ENCODE peak calls at places on chromosomes 11 and 22, in five cellular contexts. One of them, this sample, is unnamed.
A peak's percentile ranks its signal among the peaks of the same experiment; 100 is the strongest.

GRCh38 chr11:109401532-109401931 is 20.5 kb upstream of the C11orf87 start:
- DNase-seq in DMS153: no peak
- DNase-seq in cardiac septum: no peak
- DNase-seq in stimulated activated CD8-positive, alpha-beta memory T cell treated with anti-CD3 and anti-CD28 coated beads, Interleukin-7, amount 100 ng/mL, for 1 hour: no peak
- DNase-seq in heart left ventricle: no peak
- DNase-seq in this sample: no peak

GRCh38 chr11:116145187-116145865 is 627.5 kb downstream of the BUD13 start:
- DNase-seq in stimulated activated CD8-positive, alpha-beta memory T cell treated with anti-CD3 and anti-CD28 coated beads, Interleukin-7, amount 100 ng/mL, for 1 hour: no peak
- DNase-seq in cardiac septum: no peak
- DNase-seq in DMS153: no peak
- DNase-seq in heart left ventricle: no peak
- DNase-seq in this sample: no peak

GRCh38 chr11:134469627-134470026 is 57.6 kb upstream of the B3GAT1 start:
- DNase-seq in stimulated activated CD8-positive, alpha-beta memory T cell treated with anti-CD3 and anti-CD28 coated beads, Interleukin-7, amount 100 ng/mL, for 1 hour: no peak
- DNase-seq in heart left ventricle: no peak
- DNase-seq in DMS153: peak; percentile 12
- DNase-seq in cardiac septum: no peak
- DNase-seq in this sample: no peak

GRCh38 chr11:2976289-2977063 is 15.7 kb downstream of the NAP1L4 start:
- DNase-seq in cardiac septum: no peak
- DNase-seq in stimulated activated CD8-positive, alpha-beta memory T cell treated with anti-CD3 and anti-CD28 coated beads, Interleukin-7, amount 100 ng/mL, for 1 hour: no peak
- DNase-seq in DMS153: no peak
- DNase-seq in heart left ventricle: no peak
- DNase-seq in this sample: no peak

GRCh38 chr22:19942071-19942885 is 660 bp upstream of the TXNRD2 start:
- DNase-seq in stimulated activated CD8-positive, alpha-beta memory T cell treated with anti-CD3 and anti-CD28 coated beads, Interleukin-7, amount 100 ng/mL, for 1 hour: no peak
- DNase-seq in heart left ventricle: peak; percentile 40
- DNase-seq in cardiac septum: no peak
- DNase-seq in DMS153: no peak
- DNase-seq in this sample: peak; percentile 52

GRCh38 chr11:126544311-126545056 is 189.0 kb downstream of the ST3GAL4 start:
- DNase-seq in DMS153: peak; percentile 80
- DNase-seq in cardiac septum: no peak
- DNase-seq in stimulated activated CD8-positive, alpha-beta memory T cell treated with anti-CD3 and anti-CD28 coated beads, Interleukin-7, amount 100 ng/mL, for 1 hour: no peak
- DNase-seq in heart left ventricle: no peak
- DNase-seq in this sample: peak; percentile 39

GRCh38 chr11:28701760-28702449 is 593.7 kb downstream of the METTL15 start:
- DNase-seq in stimulated activated CD8-positive, alpha-beta memory T cell treated with anti-CD3 and anti-CD28 coated beads, Interleukin-7, amount 100 ng/mL, for 1 hour: no peak
- DNase-seq in DMS153: no peak
- DNase-seq in cardiac septum: no peak
- DNase-seq in heart left ventricle: no peak
- DNase-seq in this sample: peak; percentile 77

GRCh38 chr11:82557274-82557673 is 176.4 kb downstream of the FAM181B start:
- DNase-seq in DMS153: peak; percentile 37
- DNase-seq in cardiac septum: no peak
- DNase-seq in stimulated activated CD8-positive, alpha-beta memory T cell treated with anti-CD3 and anti-CD28 coated beads, Interleukin-7, amount 100 ng/mL, for 1 hour: no peak
- DNase-seq in heart left ventricle: peak; percentile 54
- DNase-seq in this sample: no peak

GRCh38 chr11:12143461-12144258 is 33.3 kb downstream of the MICAL2 start:
- DNase-seq in heart left ventricle: no peak
- DNase-seq in DMS153: no peak
- DNase-seq in cardiac septum: no peak
- DNase-seq in stimulated activated CD8-positive, alpha-beta memory T cell treated with anti-CD3 and anti-CD28 coated beads, Interleukin-7, amount 100 ng/mL, for 1 hour: no peak
- DNase-seq in this sample: no peak

GRCh38 chr11:115652094-115652493 is 147.9 kb upstream of the CADM1 start:
- DNase-seq in DMS153: no peak
- DNase-seq in heart left ventricle: no peak
- DNase-seq in stimulated activated CD8-positive, alpha-beta memory T cell treated with anti-CD3 and anti-CD28 coated beads, Interleukin-7, amount 100 ng/mL, for 1 hour: no peak
- DNase-seq in cardiac septum: no peak
- DNase-seq in this sample: no peak

GRCh38 chr22:24424901-24425775 is 2.3 kb upstream of the ADORA2A start:
- DNase-seq in DMS153: no peak
- DNase-seq in cardiac septum: no peak
- DNase-seq in heart left ventricle: no peak
- DNase-seq in stimulated activated CD8-positive, alpha-beta memory T cell treated with anti-CD3 and anti-CD28 coated beads, Interleukin-7, amount 100 ng/mL, for 1 hour: no peak
- DNase-seq in this sample: no peak

GRCh38 chr11:27717801-27718229 is 17.6 kb upstream of the BDNF start:
- DNase-seq in heart left ventricle: no peak
- DNase-seq in stimulated activated CD8-positive, alpha-beta memory T cell treated with anti-CD3 and anti-CD28 coated beads, Interleukin-7, amount 100 ng/mL, for 1 hour: no peak
- DNase-seq in cardiac septum: no peak
- DNase-seq in DMS153: no peak
- DNase-seq in this sample: no peak

GRCh38 chr11:69445131-69445470 is 36.4 kb upstream of the LINC01488 start:
- DNase-seq in cardiac septum: no peak
- DNase-seq in heart left ventricle: peak; percentile 50
- DNase-seq in stimulated activated CD8-positive, alpha-beta memory T cell treated with anti-CD3 and anti-CD28 coated beads, Interleukin-7, amount 100 ng/mL, for 1 hour: no peak
- DNase-seq in DMS153: no peak
- DNase-seq in this sample: no peak

GRCh38 chr11:74860743-74861142 is 88.1 kb downstream of the XRRA1 start:
- DNase-seq in cardiac septum: no peak
- DNase-seq in DMS153: no peak
- DNase-seq in stimulated activated CD8-positive, alpha-beta memory T cell treated with anti-CD3 and anti-CD28 coated beads, Interleukin-7, amount 100 ng/mL, for 1 hour: no peak
- DNase-seq in heart left ventricle: no peak
- DNase-seq in this sample: no peak

GRCh38 chr22:23008887-23009286 is 61.4 kb upstream of the GNAZ start:
- DNase-seq in stimulated activated CD8-positive, alpha-beta memory T cell treated with anti-CD3 and anti-CD28 coated beads, Interleukin-7, amount 100 ng/mL, for 1 hour: no peak
- DNase-seq in heart left ventricle: no peak
- DNase-seq in DMS153: no peak
- DNase-seq in cardiac septum: no peak
- DNase-seq in this sample: no peak

GRCh38 chr11:63802637-63803414 is 10.4 kb upstream of the SPINDOC start:
- DNase-seq in DMS153: no peak
- DNase-seq in cardiac septum: no peak
- DNase-seq in heart left ventricle: no peak
- DNase-seq in stimulated activated CD8-positive, alpha-beta memory T cell treated with anti-CD3 and anti-CD28 coated beads, Interleukin-7, amount 100 ng/mL, for 1 hour: no peak
- DNase-seq in this sample: peak; percentile 83

GRCh38 chr11:443542-444199 is 1.9 kb upstream of the ANO9 start:
- DNase-seq in DMS153: peak; percentile 83
- DNase-seq in heart left ventricle: peak; percentile 9
- DNase-seq in cardiac septum: no peak
- DNase-seq in stimulated activated CD8-positive, alpha-beta memory T cell treated with anti-CD3 and anti-CD28 coated beads, Interleukin-7, amount 100 ng/mL, for 1 hour: no peak
- DNase-seq in this sample: no peak

GRCh38 chr11:30342736-30343166 is 19.8 kb downstream of the ARL14EP start:
- DNase-seq in cardiac septum: no peak
- DNase-seq in heart left ventricle: no peak
- DNase-seq in stimulated activated CD8-positive, alpha-beta memory T cell treated with anti-CD3 and anti-CD28 coated beads, Interleukin-7, amount 100 ng/mL, for 1 hour: no peak
- DNase-seq in DMS153: no peak
- DNase-seq in this sample: no peak

GRCh38 chr22:38213319-38214247 is 11.8 kb downstream of the MAFF start:
- DNase-seq in stimulated activated CD8-positive, alpha-beta memory T cell treated with anti-CD3 and anti-CD28 coated beads, Interleukin-7, amount 100 ng/mL, for 1 hour: no peak
- DNase-seq in DMS153: no peak
- DNase-seq in heart left ventricle: no peak
- DNase-seq in cardiac septum: no peak
- DNase-seq in this sample: no peak

GRCh38 chr22:41647771-41648170 is 26.7 kb downstream of the XRCC6 start:
- DNase-seq in cardiac septum: no peak
- DNase-seq in stimulated activated CD8-positive, alpha-beta memory T cell treated with anti-CD3 and anti-CD28 coated beads, Interleukin-7, amount 100 ng/mL, for 1 hour: no peak
- DNase-seq in DMS153: no peak
- DNase-seq in heart left ventricle: no peak
- DNase-seq in this sample: no peak

GRCh38 chr11:111912535-111912934 is at the start of gene HSPB2:
- DNase-seq in DMS153: no peak
- DNase-seq in stimulated activated CD8-positive, alpha-beta memory T cell treated with anti-CD3 and anti-CD28 coated beads, Interleukin-7, amount 100 ng/mL, for 1 hour: no peak
- DNase-seq in cardiac septum: no peak
- DNase-seq in heart left ventricle: peak; percentile 75
- DNase-seq in this sample: peak; percentile 16

GRCh38 chr11:71064702-71065515 is 187.5 kb downstream of the SHANK2 start:
- DNase-seq in cardiac septum: no peak
- DNase-seq in DMS153: no peak
- DNase-seq in heart left ventricle: no peak
- DNase-seq in stimulated activated CD8-positive, alpha-beta memory T cell treated with anti-CD3 and anti-CD28 coated beads, Interleukin-7, amount 100 ng/mL, for 1 hour: no peak
- DNase-seq in this sample: no peak

GRCh38 chr11:128316541-128317206 is 270.7 kb downstream of the ETS1 start:
- DNase-seq in cardiac septum: no peak
- DNase-seq in stimulated activated CD8-positive, alpha-beta memory T cell treated with anti-CD3 and anti-CD28 coated beads, Interleukin-7, amount 100 ng/mL, for 1 hour: no peak
- DNase-seq in DMS153: no peak
- DNase-seq in heart left ventricle: no peak
- DNase-seq in this sample: no peak

GRCh38 chr22:41598081-41598480 is 8.4 kb upstream of the PMM1 start:
- DNase-seq in heart left ventricle: no peak
- DNase-seq in DMS153: no peak
- DNase-seq in cardiac septum: no peak
- DNase-seq in stimulated activated CD8-positive, alpha-beta memory T cell treated with anti-CD3 and anti-CD28 coated beads, Interleukin-7, amount 100 ng/mL, for 1 hour: no peak
- DNase-seq in this sample: no peak

GRCh38 chr11:61922539-61922938 is 5.2 kb upstream of the RAB3IL1 start:
- DNase-seq in stimulated activated CD8-positive, alpha-beta memory T cell treated with anti-CD3 and anti-CD28 coated beads, Interleukin-7, amount 100 ng/mL, for 1 hour: no peak
- DNase-seq in heart left ventricle: peak; percentile 90
- DNase-seq in cardiac septum: peak; percentile 92
- DNase-seq in DMS153: no peak
- DNase-seq in this sample: peak; percentile 22

GRCh38 chr11:13669544-13670488 is 1.3 kb downstream of the FAR1 start:
- DNase-seq in cardiac septum: no peak
- DNase-seq in DMS153: no peak
- DNase-seq in heart left ventricle: no peak
- DNase-seq in stimulated activated CD8-positive, alpha-beta memory T cell treated with anti-CD3 and anti-CD28 coated beads, Interleukin-7, amount 100 ng/mL, for 1 hour: no peak
- DNase-seq in this sample: no peak

GRCh38 chr22:49427341-49427740 is 400.3 kb downstream of the BRD1 start:
- DNase-seq in stimulated activated CD8-positive, alpha-beta memory T cell treated with anti-CD3 and anti-CD28 coated beads, Interleukin-7, amount 100 ng/mL, for 1 hour: no peak
- DNase-seq in DMS153: no peak
- DNase-seq in heart left ventricle: no peak
- DNase-seq in cardiac septum: no peak
- DNase-seq in this sample: no peak

GRCh38 chr22:43980579-43980978 is 25.3 kb downstream of the SAMM50 start:
- DNase-seq in heart left ventricle: peak; percentile 8
- DNase-seq in stimulated activated CD8-positive, alpha-beta memory T cell treated with anti-CD3 and anti-CD28 coated beads, Interleukin-7, amount 100 ng/mL, for 1 hour: no peak
- DNase-seq in cardiac septum: no peak
- DNase-seq in DMS153: no peak
- DNase-seq in this sample: no peak

GRCh38 chr11:719214-720016 is 13.4 kb downstream of the EPS8L2 start:
- DNase-seq in DMS153: no peak
- DNase-seq in cardiac septum: no peak
- DNase-seq in stimulated activated CD8-positive, alpha-beta memory T cell treated with anti-CD3 and anti-CD28 coated beads, Interleukin-7, amount 100 ng/mL, for 1 hour: no peak
- DNase-seq in heart left ventricle: no peak
- DNase-seq in this sample: no peak